ENCODE peak calls at places on chromosomes 13 and 19, in four cellular contexts. One of them, this sample, is unnamed.

GRCh38 chr19:28577199-28577598 is 635.8 kb downstream of the UQCRFS1 start:
- DNase-seq in H1: no peak
- DNase-seq in HCT116: no peak
- DNase-seq in SK-N-SH: no peak
- DNase-seq in this sample: no peak

GRCh38 chr19:30684613-30685012 is 312.4 kb downstream of the ZNF536 start:
- DNase-seq in SK-N-SH: no peak
- DNase-seq in H1: no peak
- DNase-seq in HCT116: no peak
- DNase-seq in this sample: no peak

GRCh38 chr13:92989301-92989700 is 237.3 kb upstream of the GPC6 start:
- DNase-seq in HCT116: no peak
- DNase-seq in SK-N-SH: no peak
- DNase-seq in H1: no peak
- DNase-seq in this sample: no peak

GRCh38 chr19:34085336-34085735 is 87.0 kb upstream of the LSM14A start:
- DNase-seq in HCT116: no peak
- DNase-seq in SK-N-SH: no peak
- DNase-seq in H1: no peak
- DNase-seq in this sample: no peak

GRCh38 chr13:86856996-86857395 is 814.2 kb upstream of the SLITRK5 start:
- DNase-seq in SK-N-SH: no peak
- DNase-seq in HCT116: peak; percentile 47
- DNase-seq in H1: no peak
- DNase-seq in this sample: no peak

GRCh38 chr19:29505034-29505824 is 20.6 kb upstream of the VSTM2B start:
- DNase-seq in HCT116: no peak
- DNase-seq in SK-N-SH: no peak
- DNase-seq in H1: no peak
- DNase-seq in this sample: no peak

GRCh38 chr13:48028066-48028465 is 9.5 kb upstream of the NUDT15 start:
- DNase-seq in SK-N-SH: no peak
- DNase-seq in H1: no peak
- DNase-seq in HCT116: no peak
- DNase-seq in this sample: no peak

GRCh38 chr13:114212096-114212495 is 22.6 kb upstream of the CDC16 start:
- DNase-seq in HCT116: no peak
- DNase-seq in H1: no peak
- DNase-seq in SK-N-SH: no peak
- DNase-seq in this sample: no peak

GRCh38 chr19:32676186-32676894 is 692 bp downstream of the RGS9BP start:
- DNase-seq in HCT116: no peak
- DNase-seq in SK-N-SH: peak; percentile 55
- DNase-seq in H1: peak; percentile 67
- DNase-seq in this sample: no peak

GRCh38 chr19:57438925-57439324 is 3.8 kb downstream of the ZNF749 start:
- DNase-seq in H1: peak; percentile 47
- DNase-seq in SK-N-SH: no peak
- DNase-seq in HCT116: no peak
- DNase-seq in this sample: no peak

GRCh38 chr13:30111810-30112209 is 195.5 kb downstream of the KATNAL1 start:
- DNase-seq in H1: no peak
- DNase-seq in SK-N-SH: no peak
- DNase-seq in HCT116: no peak
- DNase-seq in this sample: no peak

GRCh38 chr13:32911506-32911905 is 104.7 kb upstream of the KL start:
- DNase-seq in H1: no peak
- DNase-seq in HCT116: peak; percentile 60
- DNase-seq in SK-N-SH: peak; percentile 43
- DNase-seq in this sample: no peak

GRCh38 chr13:109955598-109955997 is 169.2 kb upstream of the IRS2 start:
- DNase-seq in SK-N-SH: no peak
- DNase-seq in HCT116: no peak
- DNase-seq in H1: no peak
- DNase-seq in this sample: no peak

GRCh38 chr19:41546386-41546789 is 29.6 kb upstream of the CEACAM21 start:
- DNase-seq in HCT116: no peak
- DNase-seq in SK-N-SH: no peak
- DNase-seq in H1: no peak
- DNase-seq in this sample: no peak

GRCh38 chr13:33016414-33017409 is at the start of gene KL:
- DNase-seq in SK-N-SH: peak; percentile 79
- DNase-seq in H1: peak; percentile 72
- DNase-seq in HCT116: no peak
- DNase-seq in this sample: no peak

GRCh38 chr19:34332027-34332786 is 32.8 kb upstream of the GPI start:
- DNase-seq in SK-N-SH: no peak
- DNase-seq in HCT116: no peak
- DNase-seq in H1: no peak
- DNase-seq in this sample: no peak

GRCh38 chr13:62167650-62168172 is 752.1 kb upstream of the PCDH20 start:
- DNase-seq in H1: no peak
- DNase-seq in HCT116: no peak
- DNase-seq in SK-N-SH: no peak
- DNase-seq in this sample: no peak

GRCh38 chr13:43031881-43032280 is 8.5 kb downstream of the DNAJC15 start:
- DNase-seq in H1: no peak
- DNase-seq in HCT116: no peak
- DNase-seq in SK-N-SH: no peak
- DNase-seq in this sample: no peak

GRCh38 chr13:71864094-71864980 is 2.7 kb downstream of the DACH1 start:
- DNase-seq in HCT116: no peak
- DNase-seq in SK-N-SH: peak; percentile 68
- DNase-seq in H1: peak; percentile 69
- DNase-seq in this sample: no peak

GRCh38 chr19:50418186-50419021 is at the start of gene SPIB:
- DNase-seq in SK-N-SH: no peak
- DNase-seq in HCT116: no peak
- DNase-seq in H1: no peak
- DNase-seq in this sample: no peak

GRCh38 chr13:73715114-73715909 is 418.9 kb downstream of the KLF12 start:
- DNase-seq in H1: no peak
- DNase-seq in HCT116: no peak
- DNase-seq in SK-N-SH: no peak
- DNase-seq in this sample: no peak

GRCh38 chr19:43624933-43625332 is 5.5 kb upstream of the ZNF428 start:
- DNase-seq in SK-N-SH: no peak
- DNase-seq in HCT116: peak; percentile 72
- DNase-seq in H1: peak; percentile 96
- DNase-seq in this sample: peak; percentile 56

GRCh38 chr19:17069249-17069648 is 6.0 kb downstream of the HAUS8 start:
- DNase-seq in SK-N-SH: no peak
- DNase-seq in HCT116: no peak
- DNase-seq in H1: no peak
- DNase-seq in this sample: no peak

GRCh38 chr19:46639356-46640061 is 3.5 kb upstream of the GNG8 start:
- DNase-seq in H1: no peak
- DNase-seq in HCT116: no peak
- DNase-seq in SK-N-SH: peak; percentile 94
- DNase-seq in this sample: no peak

GRCh38 chr19:55452381-55453325 is 8.8 kb downstream of the ISOC2 start:
- DNase-seq in SK-N-SH: peak; percentile 98
- DNase-seq in H1: peak; percentile 95
- DNase-seq in HCT116: no peak
- DNase-seq in this sample: peak; percentile 54

GRCh38 chr13:112244495-112245177 is 131.5 kb upstream of the SPACA7 start:
- DNase-seq in HCT116: no peak
- DNase-seq in H1: peak; percentile 39
- DNase-seq in SK-N-SH: no peak
- DNase-seq in this sample: no peak
- H3K4me1 ChIP-seq in HCT116: no peaks in the 10 kb centered on the region
- H3K4me1 ChIP-seq in H1: no peaks in the 10 kb centered on the region
- H3K4me1 ChIP-seq in SK-N-SH: no peaks in the 10 kb centered on the region
- H3K4me1 ChIP-seq in this sample: peaks cover 2% of the 10 kb centered on the region

GRCh38 chr19:48659768-48660167 is 13.0 kb downstream of the NTN5 start:
- DNase-seq in SK-N-SH: no peak
- DNase-seq in H1: no peak
- DNase-seq in HCT116: no peak
- DNase-seq in this sample: no peak

GRCh38 chr19:48658483-48658882 is 12.5 kb upstream of the CA11 start:
- DNase-seq in HCT116: no peak
- DNase-seq in H1: no peak
- DNase-seq in SK-N-SH: no peak
- DNase-seq in this sample: no peak

GRCh38 chr19:48663667-48664066 is 9.2 kb downstream of the NTN5 start:
- DNase-seq in SK-N-SH: no peak
- DNase-seq in HCT116: no peak
- DNase-seq in H1: no peak
- DNase-seq in this sample: no peak

GRCh38 chr19:48661746-48662145 is 11.1 kb downstream of the NTN5 start:
- DNase-seq in H1: no peak
- DNase-seq in SK-N-SH: no peak
- DNase-seq in HCT116: no peak
- DNase-seq in this sample: no peak

GRCh38 chr19:48660854-48661731 is 11.7 kb downstream of the NTN5 start:
- DNase-seq in H1: peak; percentile 84
- DNase-seq in SK-N-SH: peak; percentile 88
- DNase-seq in HCT116: peak; percentile 95
- DNase-seq in this sample: no peak
- TF ChIP-seq YY1 in H1: no peak
- TF ChIP-seq YY1 in SK-N-SH: no peak
- TF ChIP-seq YY1 in HCT116: no peak
- TF ChIP-seq YY1 in this sample: no peak

GRCh38 chr13:94947965-94948371 is 235.6 kb upstream of the SOX21 start:
- DNase-seq in H1: no peak
- DNase-seq in SK-N-SH: no peak
- DNase-seq in HCT116: no peak
- DNase-seq in this sample: peak; percentile 85
- H3K4me1 ChIP-seq in H1: peaks cover 10% of the 10 kb centered on the region
- H3K4me1 ChIP-seq in SK-N-SH: no peaks in the 10 kb centered on the region
- H3K4me1 ChIP-seq in HCT116: no peaks in the 10 kb centered on the region
- H3K4me1 ChIP-seq in this sample: peaks cover 3% of the 10 kb centered on the region

GRCh38 chr13:105442941-105443340 is 1092.5 kb downstream of the EFNB2 start:
- DNase-seq in SK-N-SH: no peak
- DNase-seq in H1: no peak
- DNase-seq in HCT116: peak; percentile 87
- DNase-seq in this sample: no peak
- TF ChIP-seq YY1 in SK-N-SH: no peak
- TF ChIP-seq YY1 in H1: no peak
- TF ChIP-seq YY1 in HCT116: no peak
- TF ChIP-seq YY1 in this sample: no peak

GRCh38 chr13:99416411-99417121 is 84.7 kb upstream of the TM9SF2 start:
- DNase-seq in HCT116: no peak
- DNase-seq in SK-N-SH: no peak
- DNase-seq in H1: no peak
- DNase-seq in this sample: no peak
- H3K4me1 ChIP-seq in HCT116: no peaks in the 10 kb centered on the region
- H3K4me1 ChIP-seq in SK-N-SH: no peaks in the 10 kb centered on the region
- H3K4me1 ChIP-seq in H1: no peaks in the 10 kb centered on the region
- H3K4me1 ChIP-seq in this sample: peaks cover 9% of the 10 kb centered on the region

DNA sequence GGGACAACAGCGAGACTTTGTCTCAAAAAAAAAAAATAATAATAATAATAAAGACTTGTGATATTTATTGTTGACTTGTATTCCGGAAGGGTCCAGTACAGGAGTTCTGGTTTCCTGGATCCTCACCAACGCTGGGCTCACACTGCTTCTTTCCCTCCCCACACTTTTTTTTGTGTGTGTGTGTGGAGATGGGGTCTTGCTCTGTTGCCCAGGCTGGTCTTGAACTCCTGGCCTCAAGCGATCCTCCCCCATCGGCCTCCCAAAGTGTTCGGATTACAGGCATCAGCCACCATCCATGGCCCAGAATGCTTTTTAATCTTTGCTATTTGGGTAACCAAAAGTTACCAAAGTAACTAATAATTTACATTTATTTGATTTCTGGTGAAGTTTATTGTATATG is 39.1 kb downstream of the SIPA1L3 start:
- DNase-seq in H1: no peak
- DNase-seq in SK-N-SH: no peak
- DNase-seq in HCT116: no peak
- DNase-seq in this sample: no peak
- TF ChIP-seq YY1 in H1: no peak
- TF ChIP-seq YY1 in SK-N-SH: no peak
- TF ChIP-seq YY1 in HCT116: no peak
- TF ChIP-seq YY1 in this sample: no peak

GRCh38 chr19:510606-511100 is 3.4 kb downstream of the TPGS1 start:
- DNase-seq in H1: peak; percentile 98
- DNase-seq in SK-N-SH: peak; percentile 93
- DNase-seq in HCT116: peak; percentile 80
- DNase-seq in this sample: peak; percentile 87
- H3K4me1 ChIP-seq in H1: no peaks in the 10 kb centered on the region
- H3K4me1 ChIP-seq in SK-N-SH: peaks cover 13% of the 10 kb centered on the region
- H3K4me1 ChIP-seq in HCT116: peaks cover 48% of the 10 kb centered on the region
- H3K4me1 ChIP-seq in this sample: peaks cover 27% of the 10 kb centered on the region

This sample was measured in NT2/D1.